ENCODE peak calls at places on chromosome 9, in seven cellular contexts. One of them, this sample, is unnamed.

GRCh38 chr9:101530076-101530711 is 3.5 kb upstream of the RNF20 start:
- DNase-seq in H1: no peak
- DNase-seq in mesenchymal stem cell: peak
- DNase-seq in trophoblast cell: peak
- DNase-seq in mesendoderm: peak
- DNase-seq in H9: peak
- DNase-seq in IMR-90: peak
- DNase-seq in this sample: peak

GRCh38 chr9:21919377-21920362 is 74.5 kb downstream of the CDKN2A start:
- DNase-seq in mesendoderm: no peak
- DNase-seq in mesenchymal stem cell: peak
- DNase-seq in H1: no peak
- DNase-seq in H9: no peak
- DNase-seq in IMR-90: peak
- DNase-seq in trophoblast cell: no peak
- DNase-seq in this sample: no peak

GRCh38 chr9:129875687-129876395 is 40.6 kb downstream of the USP20 start:
- DNase-seq in H9: peak
- DNase-seq in H1: no peak
- DNase-seq in trophoblast cell: no peak
- DNase-seq in mesendoderm: no peak
- DNase-seq in mesenchymal stem cell: no peak
- DNase-seq in IMR-90: peak
- DNase-seq in this sample: no peak

GRCh38 chr9:23820731-23821399 is 5.2 kb downstream of the ELAVL2 start:
- DNase-seq in trophoblast cell: no peak
- DNase-seq in IMR-90: no peak
- DNase-seq in H9: peak
- DNase-seq in H1: no peak
- DNase-seq in mesenchymal stem cell: no peak
- DNase-seq in mesendoderm: peak
- DNase-seq in this sample: no peak

GRCh38 chr9:123216387-123216786 is 52.0 kb downstream of the STRBP start:
- DNase-seq in mesenchymal stem cell: no peak
- DNase-seq in mesendoderm: no peak
- DNase-seq in H9: no peak
- DNase-seq in trophoblast cell: no peak
- DNase-seq in IMR-90: no peak
- DNase-seq in H1: no peak
- DNase-seq in this sample: no peak

GRCh38 chr9:84557751-84558150 is 111.8 kb upstream of the NTRK2 start:
- DNase-seq in IMR-90: no peak
- DNase-seq in trophoblast cell: no peak
- DNase-seq in H1: no peak
- DNase-seq in mesendoderm: no peak
- DNase-seq in H9: no peak
- DNase-seq in mesenchymal stem cell: no peak
- DNase-seq in this sample: no peak

GRCh38 chr9:137977572-137978261 is 100.1 kb downstream of the CACNA1B start:
- DNase-seq in mesenchymal stem cell: no peak
- DNase-seq in IMR-90: no peak
- DNase-seq in H1: no peak
- DNase-seq in H9: no peak
- DNase-seq in mesendoderm: no peak
- DNase-seq in trophoblast cell: no peak
- DNase-seq in this sample: no peak

GRCh38 chr9:34990908-34991832 is 1.6 kb downstream of the DNAJB5 start:
- DNase-seq in H9: peak
- DNase-seq in trophoblast cell: no peak
- DNase-seq in H1: no peak
- DNase-seq in mesendoderm: peak
- DNase-seq in mesenchymal stem cell: no peak
- DNase-seq in IMR-90: no peak
- DNase-seq in this sample: no peak

GRCh38 chr9:91421022-91421765 is 2.4 kb downstream of the NFIL3 start:
- DNase-seq in mesenchymal stem cell: peak
- DNase-seq in H9: peak
- DNase-seq in trophoblast cell: peak
- DNase-seq in IMR-90: peak
- DNase-seq in mesendoderm: peak
- DNase-seq in H1: no peak
- DNase-seq in this sample: peak

GRCh38 chr9:88786291-88787054 is 204.8 kb upstream of the S1PR3 start:
- DNase-seq in mesenchymal stem cell: no peak
- DNase-seq in H9: no peak
- DNase-seq in trophoblast cell: no peak
- DNase-seq in IMR-90: peak
- DNase-seq in H1: no peak
- DNase-seq in mesendoderm: no peak
- DNase-seq in this sample: no peak

GRCh38 chr9:89277043-89277442 is 34.0 kb upstream of the CKS2 start:
- DNase-seq in IMR-90: no peak
- DNase-seq in mesenchymal stem cell: no peak
- DNase-seq in H9: no peak
- DNase-seq in mesendoderm: no peak
- DNase-seq in H1: no peak
- DNase-seq in trophoblast cell: no peak
- DNase-seq in this sample: no peak

GRCh38 chr9:27750571-27750970 is 177.3 kb upstream of the C9orf72 start:
- DNase-seq in trophoblast cell: no peak
- DNase-seq in H9: no peak
- DNase-seq in mesendoderm: no peak
- DNase-seq in IMR-90: no peak
- DNase-seq in H1: no peak
- DNase-seq in mesenchymal stem cell: no peak
- DNase-seq in this sample: no peak

DNA sequence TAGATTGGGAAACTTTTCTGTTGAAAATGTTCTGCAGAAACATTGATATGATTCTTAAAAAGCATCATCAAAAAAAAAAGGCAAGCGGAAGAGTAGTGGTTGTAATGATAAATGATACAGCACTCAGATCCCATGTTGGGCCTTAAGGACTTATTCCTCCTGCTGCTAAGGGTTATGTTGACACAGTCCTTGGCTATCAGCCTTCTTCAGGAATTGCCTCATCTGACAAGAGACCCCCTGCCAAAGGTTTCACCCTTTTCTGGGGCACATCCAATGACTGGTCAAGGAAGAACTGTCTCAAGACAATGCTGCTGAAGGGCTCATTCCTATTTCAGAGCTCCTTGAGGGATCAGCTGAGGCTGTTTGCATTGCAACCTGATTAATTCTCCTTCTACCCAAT is 44.3 kb upstream of the MAMDC2 start:
- DNase-seq in IMR-90: no peak
- DNase-seq in H9: no peak
- DNase-seq in H1: no peak
- DNase-seq in trophoblast cell: no peak
- DNase-seq in mesenchymal stem cell: no peak
- DNase-seq in mesendoderm: no peak
- DNase-seq in this sample: no peak
- H2AK5ac ChIP-seq in IMR-90: no peak
- H2AK5ac ChIP-seq in H9: no peak
- H2AK5ac ChIP-seq in H1: no peak
- H2AK5ac ChIP-seq in trophoblast cell: no peak
- H2AK5ac ChIP-seq in mesenchymal stem cell: no peak
- H2AK5ac ChIP-seq in mesendoderm: no peak
- H2AK5ac ChIP-seq in this sample: no peak

GRCh38 chr9:37788328-37788727 is 3.5 kb upstream of the EXOSC3 start:
- DNase-seq in H1: no peak
- DNase-seq in trophoblast cell: no peak
- DNase-seq in mesenchymal stem cell: no peak
- DNase-seq in IMR-90: no peak
- DNase-seq in H9: no peak
- DNase-seq in mesendoderm: no peak
- DNase-seq in this sample: no peak
- H2AK5ac ChIP-seq in H1: no peak
- H2AK5ac ChIP-seq in trophoblast cell: no peak
- H2AK5ac ChIP-seq in mesenchymal stem cell: no peak
- H2AK5ac ChIP-seq in IMR-90: no peak
- H2AK5ac ChIP-seq in H9: no peak
- H2AK5ac ChIP-seq in mesendoderm: no peak
- H2AK5ac ChIP-seq in this sample: no peak

DNA sequence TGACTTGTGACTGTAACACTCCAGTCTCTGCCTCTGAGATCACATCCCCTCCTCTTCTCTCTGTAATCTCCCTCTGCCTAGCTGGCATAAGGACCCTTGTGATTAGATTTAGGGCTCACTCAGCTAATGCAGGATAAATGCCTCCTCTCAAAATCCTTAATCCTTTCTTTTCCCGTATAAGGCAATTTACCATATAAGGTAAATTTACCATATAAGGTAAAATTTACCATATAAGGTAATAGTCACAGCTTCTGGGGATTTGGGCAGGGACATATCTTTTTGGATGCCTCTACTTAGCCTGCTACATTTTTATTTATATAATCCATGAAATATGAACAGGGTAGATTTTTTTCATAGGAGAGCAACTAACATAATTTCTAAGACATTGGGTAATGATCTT is 318.0 kb upstream of the PUM3 start:
- DNase-seq in trophoblast cell: no peak
- DNase-seq in H1: no peak
- DNase-seq in H9: no peak
- DNase-seq in mesenchymal stem cell: no peak
- DNase-seq in IMR-90: no peak
- DNase-seq in mesendoderm: peak
- DNase-seq in this sample: no peak
- H2AK5ac ChIP-seq in trophoblast cell: no peak
- H2AK5ac ChIP-seq in H1: no peak
- H2AK5ac ChIP-seq in H9: no peak
- H2AK5ac ChIP-seq in mesenchymal stem cell: no peak
- H2AK5ac ChIP-seq in IMR-90: no peak
- H2AK5ac ChIP-seq in mesendoderm: no peak
- H2AK5ac ChIP-seq in this sample: no peak

DNA sequence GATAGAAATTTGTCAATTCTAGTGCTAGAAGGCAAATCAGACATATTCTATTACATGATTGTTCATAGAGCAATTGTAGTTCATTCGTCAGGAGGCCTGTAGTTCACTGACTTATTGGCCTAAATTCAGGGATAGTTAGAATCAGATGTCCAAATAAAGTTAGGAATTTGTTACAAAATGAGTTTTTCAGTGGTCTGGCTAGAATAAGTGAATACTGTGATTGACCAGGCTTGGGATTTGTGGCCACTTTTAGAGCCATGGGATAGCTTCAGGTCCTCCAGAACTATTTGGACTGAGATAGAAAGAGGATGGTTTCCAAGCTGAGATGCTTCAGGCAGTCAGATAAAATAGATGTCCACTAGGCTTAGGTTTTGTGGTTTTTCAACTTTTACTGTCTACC is 199.1 kb upstream of the MPDZ start:
- DNase-seq in trophoblast cell: no peak
- DNase-seq in IMR-90: no peak
- DNase-seq in H1: no peak
- DNase-seq in mesenchymal stem cell: no peak
- DNase-seq in mesendoderm: no peak
- DNase-seq in H9: no peak
- DNase-seq in this sample: no peak
- H2AK5ac ChIP-seq in trophoblast cell: no peak
- H2AK5ac ChIP-seq in IMR-90: no peak
- H2AK5ac ChIP-seq in H1: no peak
- H2AK5ac ChIP-seq in mesenchymal stem cell: no peak
- H2AK5ac ChIP-seq in mesendoderm: no peak
- H2AK5ac ChIP-seq in H9: no peak
- H2AK5ac ChIP-seq in this sample: no peak

GRCh38 chr9:19683715-19684114 is 105.1 kb downstream of the SLC24A2 start:
- DNase-seq in trophoblast cell: no peak
- DNase-seq in IMR-90: no peak
- DNase-seq in H1: no peak
- DNase-seq in mesendoderm: peak
- DNase-seq in mesenchymal stem cell: no peak
- DNase-seq in H9: no peak
- DNase-seq in this sample: no peak

GRCh38 chr9:19675492-19675891 is 113.3 kb downstream of the SLC24A2 start:
- DNase-seq in H1: no peak
- DNase-seq in trophoblast cell: no peak
- DNase-seq in mesendoderm: no peak
- DNase-seq in H9: no peak
- DNase-seq in IMR-90: no peak
- DNase-seq in mesenchymal stem cell: no peak
- DNase-seq in this sample: no peak

GRCh38 chr9:19682416-19682815 is 106.4 kb downstream of the SLC24A2 start:
- DNase-seq in mesenchymal stem cell: no peak
- DNase-seq in H9: no peak
- DNase-seq in trophoblast cell: no peak
- DNase-seq in IMR-90: no peak
- DNase-seq in H1: no peak
- DNase-seq in mesendoderm: no peak
- DNase-seq in this sample: no peak

DNA sequence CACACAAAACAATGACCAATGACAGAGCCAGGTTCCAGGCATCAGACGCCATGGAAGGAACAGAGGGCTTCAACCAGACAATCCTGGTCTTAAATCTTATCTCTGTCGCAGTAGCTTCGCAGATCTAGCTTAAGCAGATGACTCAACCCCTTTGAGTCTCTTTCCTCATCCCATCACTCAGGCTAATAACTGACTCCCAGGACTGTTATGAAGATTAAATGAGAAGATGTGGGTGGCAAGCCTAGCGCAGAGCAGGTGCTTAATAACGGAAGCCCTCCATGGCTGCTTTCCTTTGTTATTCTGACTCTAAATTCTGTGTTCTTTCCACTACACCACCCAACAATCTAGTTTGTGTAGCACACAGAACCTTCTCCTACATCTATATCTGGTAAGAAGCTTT is 110.9 kb downstream of the SLC24A2 start:
- DNase-seq in mesenchymal stem cell: no peak
- DNase-seq in H9: no peak
- DNase-seq in IMR-90: no peak
- DNase-seq in mesendoderm: no peak
- DNase-seq in H1: no peak
- DNase-seq in trophoblast cell: peak
- DNase-seq in this sample: no peak
- H2AK5ac ChIP-seq in mesenchymal stem cell: no peak
- H2AK5ac ChIP-seq in H9: no peak
- H2AK5ac ChIP-seq in IMR-90: no peak
- H2AK5ac ChIP-seq in mesendoderm: no peak
- H2AK5ac ChIP-seq in H1: no peak
- H2AK5ac ChIP-seq in trophoblast cell: no peak
- H2AK5ac ChIP-seq in this sample: no peak

DNA sequence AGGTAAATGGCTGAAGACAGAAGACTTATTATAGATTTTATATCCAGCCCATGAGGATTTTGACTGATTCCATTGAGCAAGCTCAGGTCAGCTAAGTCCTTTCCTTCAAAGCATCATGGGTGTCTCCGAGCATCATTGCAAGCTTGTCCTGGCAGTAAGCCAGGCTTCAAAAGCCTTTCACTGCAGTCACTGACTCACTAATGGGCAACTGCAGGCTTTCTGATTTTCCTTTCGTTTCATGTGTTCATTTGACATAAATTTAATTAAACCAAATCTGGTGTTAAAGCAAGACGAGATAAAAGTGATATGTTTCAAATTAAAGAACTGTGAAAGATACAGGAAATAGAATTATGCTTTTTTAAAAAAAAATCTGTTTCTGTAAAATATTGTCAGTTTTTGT is 426.2 kb downstream of the ANXA1 start:
- DNase-seq in H1: no peak
- DNase-seq in H9: no peak
- DNase-seq in mesendoderm: no peak
- DNase-seq in mesenchymal stem cell: peak
- DNase-seq in trophoblast cell: no peak
- DNase-seq in IMR-90: no peak
- DNase-seq in this sample: no peak
- H2AK5ac ChIP-seq in H1: no peak
- H2AK5ac ChIP-seq in H9: no peak
- H2AK5ac ChIP-seq in mesendoderm: no peak
- H2AK5ac ChIP-seq in mesenchymal stem cell: no peak
- H2AK5ac ChIP-seq in trophoblast cell: no peak
- H2AK5ac ChIP-seq in IMR-90: no peak
- H2AK5ac ChIP-seq in this sample: no peak